ENCODE peak calls at places on chromosome 13, in eight cellular contexts. U is stomach, E is transverse colon, H is K562, C is prostate gland, K is HL-60, J is GM23338, W is HCT116. R is an unnamed sample.

GRCh38 chr13:39942901-39943273 is 287.4 kb downstream of the COG6 start:
- DNase-seq in U (peak; percentile 79), H (peak; percentile 62), J (peak; percentile 94), W (peak; percentile 80), C (peak; percentile 59), E (peak; percentile 69), K (peak; percentile 72), R (peak; percentile 55)

GRCh38 chr13:88042489-88042888 is 371.3 kb downstream of the SLITRK5 start:
- DNase-seq in J (no peak), H (no peak), K (no peak), C (no peak), U (no peak), E (no peak), W (no peak), R (no peak)

GRCh38 chr13:96844195-96844594 is 150.1 kb downstream of the OXGR1 start:
- DNase-seq in H (no peak), W (no peak), E (no peak), U (no peak), C (no peak), J (no peak), K (no peak), R (no peak)

GRCh38 chr13:74166286-74166685 is 32.1 kb upstream of the KLF12 start:
- DNase-seq in E (no peak), J (no peak), C (no peak), K (no peak), W (no peak), U (no peak), H (no peak), R (no peak)

GRCh38 chr13:20616059-20616797 is 49.3 kb downstream of the IFT88 start:
- DNase-seq in U (no peak), W (no peak), K (no peak), J (no peak), C (no peak), H (no peak), E (no peak), R (peak; percentile 62)

GRCh38 chr13:99215466-99215865 is 14.8 kb downstream of the UBAC2 start:
- DNase-seq in H (no peak), W (no peak), U (no peak), E (no peak), J (no peak), C (no peak), K (no peak), R (no peak)

GRCh38 chr13:40102854-40103253 is 447.4 kb downstream of the COG6 start:
- DNase-seq in E (no peak), W (peak; percentile 51), J (no peak), U (peak; percentile 52), C (no peak), K (no peak), H (peak; percentile 26), R (no peak)

GRCh38 chr13:102555914-102556553 is 40.8 kb upstream of the TPP2 start:
- DNase-seq in C (no peak), W (peak; percentile 21), U (no peak), K (peak; percentile 34), H (peak; percentile 32), E (no peak), J (peak; percentile 74), R (peak; percentile 20)

GRCh38 chr13:110005563-110005962 is 219.2 kb upstream of the IRS2 start:
- DNase-seq in W (no peak), H (no peak), J (no peak), K (no peak), U (no peak), E (no peak), C (no peak), R (no peak)

GRCh38 chr13:89628567-89628966 is 1718.9 kb upstream of the MIR17HG start:
- DNase-seq in E (no peak), W (no peak), H (no peak), K (no peak), J (no peak), U (no peak), C (no peak), R (no peak)

GRCh38 chr13:19864018-19864338 is 529 bp upstream of the ZMYM5 start:
- DNase-seq in C (peak; percentile 36), U (peak; percentile 63), W (no peak), H (peak; percentile 77), E (peak; percentile 76), K (peak; percentile 72), J (peak; percentile 54), R (no peak)

GRCh38 chr13:98549006-98549727 is 27.7 kb downstream of the STK24 start:
- DNase-seq in E (no peak), J (no peak), K (peak; percentile 78), H (no peak), C (no peak), W (no peak), U (no peak), R (no peak)

GRCh38 chr13:48178126-48178525 is 54.9 kb upstream of the ITM2B start:
- DNase-seq in C (no peak), W (no peak), K (no peak), H (no peak), J (no peak), E (no peak), U (no peak), R (no peak)

GRCh38 chr13:39362652-39363390 is 240.2 kb downstream of the LHFPL6 start:
- DNase-seq in U (no peak), W (no peak), H (no peak), C (no peak), K (no peak), E (no peak), J (no peak), R (no peak)

GRCh38 chr13:33145667-33146066 is 129.4 kb downstream of the KL start:
- DNase-seq in J (no peak), W (no peak), E (no peak), C (no peak), U (no peak), H (no peak), K (no peak), R (no peak)
- TF ChIP-seq POLR2AphosphoS5 in J (no peak), W (no peak), E (no peak), C (no peak), U (no peak), H (no peak), K (no peak), R (no peak)

GRCh38 chr13:41459754-41460111 is 2.4 kb downstream of the RGCC start:
- DNase-seq in J (no peak), U (no peak), E (no peak), H (no peak), K (no peak), C (no peak), W (no peak), R (no peak)

GRCh38 chr13:41460930-41461329 is 3.6 kb downstream of the RGCC start:
- DNase-seq in H (no peak), J (no peak), W (no peak), K (no peak), E (no peak), C (no peak), U (no peak), R (no peak)

GRCh38 chr13:41458187-41458938 is 1.0 kb downstream of the RGCC start:
- DNase-seq in J (peak; percentile 55), W (no peak), H (peak; percentile 70), U (peak; percentile 53), K (no peak), E (peak; percentile 36), C (peak; percentile 16), R (no peak)

GRCh38 chr13:41457589-41458186 is 338 bp downstream of the RGCC start:
- DNase-seq in C (no peak), E (no peak), U (no peak), K (no peak), H (peak; percentile 23), W (no peak), J (peak; percentile 29), R (no peak)

GRCh38 chr13:41458939-41459753 is 1.8 kb downstream of the RGCC start:
- DNase-seq in E (peak; percentile 65), J (peak; percentile 70), C (peak; percentile 20), W (peak; percentile 28), H (peak; percentile 68), K (peak; percentile 93), U (peak; percentile 46), R (no peak)
- H3K27me3 ChIP-seq in E (peaks cover 42% of the 10 kb centered on the region), J (peaks cover 64% of the 10 kb centered on the region), C (no peaks in the 10 kb centered on the region), W (no peaks in the 10 kb centered on the region), H (no peaks in the 10 kb centered on the region), K (peaks cover 5% of the 10 kb centered on the region), U (peaks cover 69% of the 10 kb centered on the region), R (no peaks in the 10 kb centered on the region)

GRCh38 chr13:71977028-71977427 is 110.0 kb upstream of the DACH1 start:
- DNase-seq in K (no peak), W (no peak), H (no peak), J (no peak), E (no peak), C (no peak), U (no peak), R (no peak)

GRCh38 chr13:71979616-71980015 is 112.6 kb upstream of the DACH1 start:
- DNase-seq in C (no peak), K (peak; percentile 14), U (no peak), H (peak; percentile 7), W (peak; percentile 6), J (peak; percentile 49), E (no peak), R (no peak)
- TF ChIP-seq CTCF in C (no peak), K (no peak), U (no peak), H (no peak), W (peak; percentile 23), J (peak; percentile 56), E (peak; percentile 16), R (peak; percentile 5)

GRCh38 chr13:26967119-26968038 is 204.2 kb downstream of the USP12 start:
- DNase-seq in K (no peak), J (no peak), W (no peak), C (no peak), E (no peak), H (no peak), U (no peak), R (no peak)

GRCh38 chr13:26965058-26965380 is 204.4 kb upstream of the GPR12 start:
- DNase-seq in W (no peak), J (no peak), C (no peak), K (no peak), E (peak; percentile 56), U (no peak), H (no peak), R (no peak)

GRCh38 chr13:26965976-26966375 is 205.4 kb upstream of the GPR12 start:
- DNase-seq in K (no peak), U (peak; percentile 81), W (no peak), J (no peak), E (no peak), C (no peak), H (no peak), R (no peak)

GRCh38 chr13:26971990-26972888 is 199.4 kb downstream of the USP12 start:
- DNase-seq in W (peak; percentile 26), U (peak; percentile 69), J (peak; percentile 81), E (peak; percentile 80), C (no peak), H (peak; percentile 52), K (peak; percentile 73), R (no peak)

DNA sequence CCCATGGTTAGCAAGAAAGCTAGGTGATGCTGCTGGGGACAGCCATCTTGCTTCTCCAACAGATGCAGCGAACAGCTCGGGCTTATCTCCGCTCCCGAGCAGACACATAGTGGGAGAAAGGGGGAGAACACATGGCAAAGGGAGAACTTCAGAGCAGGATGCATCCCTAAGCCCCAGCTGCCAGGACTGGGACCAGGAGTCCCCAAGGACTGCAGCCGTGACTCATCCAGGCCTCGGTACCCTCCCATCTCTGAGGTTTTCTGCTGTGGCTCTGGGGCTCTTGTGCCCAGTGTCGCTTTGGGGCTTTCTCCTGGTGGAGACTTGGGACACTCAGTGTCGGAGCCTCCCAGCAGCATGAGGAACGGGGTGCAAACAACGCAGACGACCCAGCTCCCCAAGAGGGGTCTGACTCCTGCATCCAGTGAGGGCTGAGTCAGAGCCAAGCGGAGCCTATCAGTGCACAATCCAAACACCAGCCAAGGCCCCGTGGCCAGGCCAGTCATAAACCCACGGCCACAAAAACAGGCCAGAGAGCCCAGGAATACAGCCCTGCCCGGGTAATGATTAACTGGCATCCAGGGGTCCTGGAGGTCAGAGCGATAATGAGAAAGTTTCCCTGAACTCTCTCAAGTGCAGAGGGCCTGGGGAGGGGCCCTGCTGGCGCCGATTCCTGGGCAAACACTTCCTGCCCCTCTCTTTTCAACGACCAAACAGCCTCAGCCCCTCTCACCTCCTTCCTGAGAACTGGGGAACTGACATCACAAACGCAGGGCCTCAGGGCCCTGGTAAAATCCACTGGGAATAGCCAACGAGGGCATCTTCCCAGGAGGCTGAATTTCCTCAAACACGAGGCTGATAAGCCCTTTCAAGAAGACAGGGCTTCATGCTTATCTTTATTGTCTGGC is 202.9 kb downstream of the USP12 start:
- DNase-seq in W (no peak), C (no peak), U (peak; percentile 76), J (no peak), E (peak; percentile 86), H (no peak), K (no peak), R (no peak)
- TF ChIP-seq POLR2AphosphoS5 in W (no peak), C (no peak), U (peak; percentile 17), J (no peak), E (peak; percentile 6), H (no peak), K (no peak), R (no peak)